ENCODE peak calls at places on chromosome 22, in five cellular contexts. J is heart left ventricle, D is adrenal gland, P is ovary, N is GM12891. B is an unnamed sample.

GRCh38 chr22:23401111-23401909 is 178.8 kb downstream of the IGLL1 start:
- DNase-seq in D (no peak), P (no peak), J (no peak), N (no peak), B (peak)

GRCh38 chr22:26360169-26360885 is 68.7 kb upstream of the ASPHD2 start:
- DNase-seq in J (peak), P (peak), D (peak), N (peak), B (peak)

GRCh38 chr22:28791841-28792490 is 8.4 kb downstream of the XBP1 start:
- DNase-seq in P (no peak), D (no peak), J (no peak), N (no peak), B (no peak)

GRCh38 chr22:41217553-41218157 is 12.5 kb downstream of the L3MBTL2 start:
- DNase-seq in N (peak), D (peak), P (peak), J (peak), B (no peak)

GRCh38 chr22:35219012-35219411 is 38.3 kb upstream of the HMGXB4 start:
- DNase-seq in P (no peak), D (no peak), J (no peak), N (no peak), B (peak)

GRCh38 chr22:25950101-25950500 is 208.1 kb downstream of the MYO18B start:
- DNase-seq in J (no peak), P (no peak), D (no peak), N (no peak), B (no peak)

GRCh38 chr22:43378011-43378704 is 33.7 kb upstream of the MPPED1 start:
- DNase-seq in P (peak), J (no peak), D (peak), N (no peak), B (no peak)

GRCh38 chr22:23023294-23023693 is 47.0 kb upstream of the GNAZ start:
- DNase-seq in P (no peak), J (no peak), D (no peak), N (no peak), B (no peak)

GRCh38 chr22:26393929-26394328 is 35.1 kb upstream of the ASPHD2 start:
- DNase-seq in J (no peak), P (no peak), N (no peak), D (no peak), B (no peak)

GRCh38 chr22:19405133-19405532 is 26.4 kb downstream of the HIRA start:
- DNase-seq in P (no peak), N (no peak), D (no peak), J (no peak), B (no peak)

GRCh38 chr22:20155330-20156041 is 4.6 kb upstream of the CCDC188 start:
- DNase-seq in J (peak), D (peak), N (no peak), P (no peak), B (peak)

GRCh38 chr22:26139320-26139719 is 29.9 kb upstream of the SEZ6L start:
- DNase-seq in D (no peak), J (peak), N (no peak), P (no peak), B (no peak)

GRCh38 chr22:21067901-21068680 is 22.3 kb downstream of the LRRC74B start:
- DNase-seq in P (no peak), D (no peak), N (no peak), J (no peak), B (no peak)

GRCh38 chr22:36208162-36208765 is 6.7 kb upstream of the APOL4 start:
- DNase-seq in N (no peak), J (no peak), D (no peak), P (no peak), B (no peak)

GRCh38 chr22:33405194-33405593 is 347.0 kb upstream of the SYN3 start:
- DNase-seq in D (no peak), P (no peak), N (no peak), J (peak), B (no peak)

GRCh38 chr22:48495751-48496080 is 1332.0 kb downstream of the BRD1 start:
- DNase-seq in J (no peak), N (no peak), D (no peak), P (no peak), B (no peak)

GRCh38 chr22:33544707-33545106 is 375.6 kb downstream of the LARGE1 start:
- DNase-seq in D (no peak), J (no peak), P (no peak), N (no peak), B (peak)

GRCh38 chr22:43818981-43819690 is 7.0 kb upstream of the EFCAB6 start:
- DNase-seq in N (no peak), P (no peak), D (no peak), J (no peak), B (no peak)

GRCh38 chr22:28246392-28246791 is 327.3 kb upstream of the PITPNB start:
- DNase-seq in P (no peak), J (no peak), N (no peak), D (no peak), B (no peak)

GRCh38 chr22:28808716-28809355 is 8.5 kb upstream of the XBP1 start:
- DNase-seq in D (no peak), P (no peak), N (no peak), J (no peak), B (no peak)

GRCh38 chr22:35593885-35594470 is 23.2 kb downstream of the MB start:
- DNase-seq in J (no peak), N (no peak), D (no peak), P (no peak), B (no peak)

GRCh38 chr22:33438273-33438672 is 380.1 kb upstream of the SYN3 start:
- DNase-seq in D (no peak), J (no peak), P (no peak), N (no peak), B (peak)

GRCh38 chr22:28869736-28870135 is 13.6 kb upstream of the ZNRF3 start:
- DNase-seq in N (no peak), D (no peak), P (no peak), J (no peak), B (no peak)

GRCh38 chr22:41560095-41560487 is 719 bp upstream of the CSDC2 start:
- DNase-seq in P (no peak), N (no peak), D (peak), J (peak), B (no peak)

GRCh38 chr22:50569896-50570535 is 7.3 kb upstream of the SYCE3 start:
- DNase-seq in N (no peak), D (no peak), P (no peak), J (no peak), B (no peak)

GRCh38 chr22:43948836-43949235 is 6.4 kb upstream of the SAMM50 start:
- DNase-seq in J (no peak), P (no peak), N (no peak), D (no peak), B (no peak)

GRCh38 chr22:33389927-33390326 is 331.7 kb upstream of the SYN3 start:
- DNase-seq in N (no peak), J (no peak), P (no peak), D (no peak), B (no peak)

GRCh38 chr22:26447594-26448329 is 18.7 kb downstream of the ASPHD2 start:
- DNase-seq in J (no peak), D (no peak), N (no peak), P (no peak), B (no peak)

GRCh38 chr22:40904101-40904500 is 42.2 kb upstream of the DNAJB7 start:
- DNase-seq in J (no peak), P (no peak), D (no peak), N (no peak), B (no peak)

GRCh38 chr22:28348613-28349012 is 331.0 kb downstream of the TTC28 start:
- DNase-seq in D (no peak), N (no peak), J (no peak), P (no peak), B (no peak)

GRCh38 chr22:20857838-20858614 is 585 bp downstream of the PI4KA start:
- DNase-seq in P (peak), J (peak), D (peak), N (peak), B (peak)

GRCh38 chr22:49586244-49586748 is 241.4 kb downstream of the BRD1 start:
- DNase-seq in D (no peak), N (no peak), P (no peak), J (no peak), B (no peak)

GRCh38 chr22:40436460-40437431 is 66.4 kb downstream of the SGSM3 start:
- DNase-seq in N (no peak), J (peak), P (peak), D (peak), B (no peak)

GRCh38 chr22:38611559-38611958 is 41.6 kb upstream of the DMC1 start:
- DNase-seq in N (no peak), J (no peak), P (no peak), D (no peak), B (no peak)

GRCh38 chr22:38609371-38609770 is 39.4 kb upstream of the DMC1 start:
- DNase-seq in J (no peak), P (no peak), N (no peak), D (no peak), B (no peak)

GRCh38 chr22:38610234-38610633 is 40.3 kb upstream of the DMC1 start:
- DNase-seq in J (no peak), D (no peak), P (no peak), N (no peak), B (no peak)

GRCh38 chr22:38612217-38613006 is 42.4 kb upstream of the DMC1 start:
- DNase-seq in D (no peak), P (no peak), N (no peak), J (peak), B (no peak)

GRCh38 chr22:38607680-38608079 is 37.7 kb upstream of the DMC1 start:
- DNase-seq in N (no peak), J (no peak), D (no peak), P (no peak), B (no peak)
- TF ChIP-seq POLR2A in N (no peak), J (no peak), D (no peak), P (no peak), B (no peak)

DNA sequence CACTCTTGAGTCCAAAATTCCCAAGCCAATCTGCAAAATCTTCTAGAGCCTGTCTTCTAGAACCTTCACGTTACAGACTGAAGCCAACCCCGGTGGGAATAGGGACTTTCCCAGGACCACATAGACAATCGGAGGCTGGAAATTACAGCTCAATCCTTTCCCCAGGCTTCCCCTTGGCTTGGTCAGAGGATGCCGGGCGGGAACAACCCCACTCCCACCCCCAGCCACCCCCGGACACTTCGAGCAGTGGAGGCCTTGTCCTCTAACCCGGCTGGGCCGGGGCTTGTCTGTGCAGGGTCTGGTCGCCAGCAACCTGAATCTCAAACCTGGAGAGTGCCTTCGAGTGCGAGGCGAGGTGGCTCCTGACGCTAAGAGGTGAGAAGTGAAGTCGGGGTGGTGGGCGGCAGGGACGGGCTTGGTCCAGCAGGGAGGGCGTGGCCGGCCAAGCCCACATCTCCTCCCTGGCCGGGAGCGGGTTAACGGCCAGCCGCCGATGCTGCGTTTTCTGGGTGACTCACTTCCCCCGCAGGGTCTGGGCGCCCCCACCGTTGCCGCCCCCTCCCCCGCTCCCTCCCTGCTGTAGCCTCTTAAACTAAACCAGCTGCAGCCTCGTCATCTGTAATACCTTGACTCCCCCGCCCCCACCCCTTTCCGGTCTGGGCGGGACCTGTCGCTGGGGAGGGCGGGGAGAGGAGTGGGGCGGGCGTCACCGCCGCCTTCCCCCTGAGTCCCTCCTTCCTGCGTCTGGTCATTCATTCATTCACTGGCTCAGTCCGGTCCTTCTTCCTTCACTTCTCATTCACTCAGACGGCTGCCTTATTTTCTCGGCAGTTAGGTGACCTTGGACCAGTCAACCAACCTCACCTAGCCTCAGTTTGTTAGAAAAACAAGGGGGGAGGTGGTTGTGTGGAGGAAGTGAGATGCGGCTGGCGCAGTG is 1.5 kb downstream of the LGALS1 start:
- DNase-seq in P (peak), J (peak), D (peak), N (peak), B (peak)
- TF ChIP-seq POLR2A in P (no peak), J (no peak), D (peak), N (no peak), B (peak)

GRCh38 chr22:45183974-45184373 is 20.2 kb downstream of the NUP50 start:
- DNase-seq in N (no peak), J (no peak), P (no peak), D (no peak), B (no peak)
- TF ChIP-seq POLR2A in N (no peak), J (no peak), P (no peak), D (no peak), B (no peak)

GRCh38 chr22:31215018-31215535 is 3.0 kb downstream of the LIMK2 start:
- DNase-seq in D (no peak), J (no peak), P (no peak), N (no peak), B (no peak)
- TF ChIP-seq POLR2A in D (no peak), J (no peak), P (no peak), N (no peak), B (no peak)

GRCh38 chr22:46069518-46070214 is 80.7 kb upstream of the PPARA start:
- DNase-seq in P (peak), J (peak), N (no peak), D (peak), B (no peak)
- TF ChIP-seq POLR2A in P (peak), J (no peak), N (no peak), D (peak), B (peak)

DNA sequence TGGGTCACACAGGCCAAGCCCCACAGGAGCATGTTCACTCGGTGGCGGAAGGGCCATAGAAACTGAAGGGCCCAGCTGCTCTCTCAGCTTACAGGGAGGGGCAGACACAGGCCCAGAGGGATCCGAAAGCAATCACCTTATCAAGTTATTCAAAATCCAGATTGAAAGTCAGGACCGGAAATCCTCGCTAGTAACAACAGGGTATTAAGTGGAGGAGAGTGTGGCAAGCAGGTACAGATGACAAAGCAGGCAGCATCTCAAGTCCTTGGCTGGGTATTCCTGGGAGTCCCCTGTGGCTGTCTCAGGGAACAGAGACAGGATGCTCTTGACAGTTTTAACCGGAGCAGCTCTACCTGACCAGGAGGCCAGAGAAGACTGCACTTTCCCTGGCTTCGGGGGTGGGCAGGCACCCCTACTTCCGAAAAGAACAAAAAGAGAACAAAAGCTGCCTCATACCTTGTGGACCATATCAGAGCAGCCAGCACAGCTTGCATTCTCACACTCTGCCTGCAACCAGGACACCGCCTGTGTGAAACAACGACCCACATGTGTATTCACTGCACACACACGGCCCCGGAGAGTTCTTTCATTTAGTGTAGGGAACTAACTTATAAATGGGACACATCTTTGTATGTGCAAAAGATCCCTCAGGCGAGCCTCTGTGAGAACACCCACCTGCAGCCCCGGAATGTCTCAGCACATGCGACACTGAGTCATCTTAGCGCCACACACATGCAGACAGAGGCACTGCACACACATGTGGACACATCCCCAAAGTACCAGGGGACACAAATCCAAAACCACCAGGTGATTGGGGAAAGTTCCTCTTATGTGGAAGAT is 78.3 kb downstream of the MICAL3 start:
- DNase-seq in D (no peak), J (no peak), P (no peak), N (no peak), B (no peak)
- TF ChIP-seq POLR2A in D (no peak), J (no peak), P (no peak), N (no peak), B (no peak)

DNA sequence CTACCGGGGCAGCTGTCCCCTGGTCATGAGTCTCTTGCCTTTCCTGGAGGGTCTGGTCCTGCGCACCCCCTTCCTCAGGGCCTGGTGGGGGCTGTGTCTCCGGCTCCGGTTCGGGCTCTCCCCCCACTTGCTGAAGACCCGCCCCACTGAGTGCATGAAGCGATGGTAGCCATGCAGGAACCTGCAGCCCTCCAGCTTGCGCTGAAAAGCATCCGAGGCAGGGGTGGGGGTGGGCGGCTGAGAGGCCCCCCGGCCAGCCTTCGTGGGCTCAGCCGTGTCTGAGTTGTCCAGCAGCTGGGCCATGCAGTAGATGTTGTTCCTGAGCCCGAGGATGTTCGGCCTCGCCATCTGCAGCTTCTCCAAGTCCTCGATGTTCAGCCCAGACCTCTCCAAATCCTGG is 2.8 kb downstream of the OSM start:
- DNase-seq in N (no peak), J (no peak), P (no peak), D (no peak), B (no peak)
- TF ChIP-seq POLR2A in N (no peak), J (no peak), P (no peak), D (no peak), B (no peak)

DNA sequence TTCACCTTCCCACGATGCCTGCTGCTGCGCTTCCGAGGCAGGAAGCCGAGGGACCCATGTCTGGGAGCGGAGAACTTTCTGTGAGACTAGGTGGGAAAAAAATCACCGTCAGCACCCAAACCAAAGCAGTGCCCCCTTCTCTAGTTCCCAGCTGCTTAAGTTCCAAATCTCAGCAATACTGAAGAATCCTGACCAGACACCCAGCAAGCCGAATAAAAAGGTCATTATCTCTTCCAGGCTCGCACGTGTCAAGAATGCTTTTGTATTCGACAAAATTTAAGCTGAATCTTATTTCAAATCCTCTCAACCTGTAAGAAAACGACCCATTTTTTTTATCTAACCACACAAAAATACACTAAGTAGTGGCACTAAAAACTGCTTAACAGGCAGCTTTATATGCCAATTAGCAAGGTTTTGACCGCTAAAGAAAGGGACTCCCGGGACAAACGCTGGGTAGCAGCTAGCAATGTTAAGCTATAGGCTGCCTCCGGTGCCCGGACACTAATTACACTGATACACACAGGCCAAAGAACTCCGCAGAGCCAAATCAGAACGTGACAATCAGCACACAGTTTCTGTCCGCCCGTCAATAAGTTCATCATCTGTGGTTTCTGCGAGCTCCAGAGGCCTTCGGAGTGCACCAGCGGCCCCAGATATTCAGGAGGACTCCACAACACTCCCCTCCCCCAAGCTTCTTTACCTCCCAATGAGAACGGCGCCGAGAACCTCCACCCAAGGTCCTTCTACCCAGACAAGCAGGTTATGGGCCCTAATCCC is 728 bp downstream of the RPL3 start:
- DNase-seq in D (peak), P (no peak), N (no peak), J (no peak), B (no peak)
- TF ChIP-seq POLR2A in D (no peak), P (no peak), N (no peak), J (no peak), B (no peak)